ENCODE peak calls at places on chromosomes 5 and 9, in five cellular contexts. One of them, this sample, is unnamed. For H3K4me1, the result is how much of the 10 kb centered on the place peaks cover.

GRCh38 chr5:152817311-152817710 is 412.2 kb upstream of the NMUR2 start:
- DNase-seq in heart left ventricle: no peak
- DNase-seq in effector memory CD4-positive, alpha-beta T cell: no peak
- DNase-seq in neuronal stem cell: no peak
- DNase-seq in spleen: no peak
- DNase-seq in this sample: no peak

GRCh38 chr5:39755986-39756385 is 331.2 kb upstream of the DAB2 start:
- DNase-seq in spleen: no peak
- DNase-seq in neuronal stem cell: no peak
- DNase-seq in heart left ventricle: peak
- DNase-seq in effector memory CD4-positive, alpha-beta T cell: no peak
- DNase-seq in this sample: no peak

GRCh38 chr9:127039492-127039891 is 82.9 kb downstream of the ANGPTL2 start:
- DNase-seq in spleen: no peak
- DNase-seq in heart left ventricle: no peak
- DNase-seq in effector memory CD4-positive, alpha-beta T cell: no peak
- DNase-seq in neuronal stem cell: no peak
- DNase-seq in this sample: no peak

GRCh38 chr9:124522121-124523098 is 15.2 kb upstream of the NR5A1 start:
- DNase-seq in neuronal stem cell: no peak
- DNase-seq in effector memory CD4-positive, alpha-beta T cell: no peak
- DNase-seq in spleen: no peak
- DNase-seq in heart left ventricle: no peak
- DNase-seq in this sample: no peak

GRCh38 chr9:115640887-115641286 is 512.7 kb upstream of the PAPPA start:
- DNase-seq in spleen: no peak
- DNase-seq in heart left ventricle: no peak
- DNase-seq in effector memory CD4-positive, alpha-beta T cell: no peak
- DNase-seq in neuronal stem cell: no peak
- DNase-seq in this sample: no peak

GRCh38 chr9:78115073-78115472 is 83.5 kb upstream of the GNAQ start:
- DNase-seq in spleen: no peak
- DNase-seq in heart left ventricle: no peak
- DNase-seq in neuronal stem cell: no peak
- DNase-seq in effector memory CD4-positive, alpha-beta T cell: no peak
- DNase-seq in this sample: peak

GRCh38 chr9:93649610-93650261 is 73.4 kb downstream of the PHF2 start:
- DNase-seq in effector memory CD4-positive, alpha-beta T cell: no peak
- DNase-seq in heart left ventricle: no peak
- DNase-seq in spleen: no peak
- DNase-seq in neuronal stem cell: no peak
- DNase-seq in this sample: no peak

GRCh38 chr5:82794876-82795275 is 282.3 kb downstream of the TMEM167A start:
- DNase-seq in spleen: no peak
- DNase-seq in effector memory CD4-positive, alpha-beta T cell: no peak
- DNase-seq in heart left ventricle: no peak
- DNase-seq in neuronal stem cell: no peak
- DNase-seq in this sample: no peak

GRCh38 chr5:124528838-124529237 is 217.6 kb downstream of the ZNF608 start:
- DNase-seq in spleen: no peak
- DNase-seq in heart left ventricle: no peak
- DNase-seq in effector memory CD4-positive, alpha-beta T cell: no peak
- DNase-seq in neuronal stem cell: no peak
- DNase-seq in this sample: no peak

GRCh38 chr9:86732514-86732913 is 214.8 kb downstream of the GAS1 start:
- DNase-seq in heart left ventricle: no peak
- DNase-seq in spleen: no peak
- DNase-seq in effector memory CD4-positive, alpha-beta T cell: no peak
- DNase-seq in neuronal stem cell: no peak
- DNase-seq in this sample: no peak

GRCh38 chr5:33840927-33841547 is 50.8 kb downstream of the ADAMTS12 start:
- DNase-seq in spleen: no peak
- DNase-seq in neuronal stem cell: no peak
- DNase-seq in heart left ventricle: no peak
- DNase-seq in effector memory CD4-positive, alpha-beta T cell: no peak
- DNase-seq in this sample: peak

GRCh38 chr5:149317281-149318048 is 27.8 kb upstream of the GRPEL2 start:
- DNase-seq in spleen: no peak
- DNase-seq in effector memory CD4-positive, alpha-beta T cell: no peak
- DNase-seq in heart left ventricle: no peak
- DNase-seq in neuronal stem cell: peak
- DNase-seq in this sample: no peak

GRCh38 chr5:68330564-68330963 is 115.0 kb downstream of the PIK3R1 start:
- DNase-seq in neuronal stem cell: no peak
- DNase-seq in spleen: no peak
- DNase-seq in heart left ventricle: no peak
- DNase-seq in effector memory CD4-positive, alpha-beta T cell: no peak
- DNase-seq in this sample: no peak

GRCh38 chr9:111902396-111903147 is 6.0 kb downstream of the UGCG start:
- DNase-seq in heart left ventricle: no peak
- DNase-seq in effector memory CD4-positive, alpha-beta T cell: no peak
- DNase-seq in neuronal stem cell: no peak
- DNase-seq in spleen: no peak
- DNase-seq in this sample: no peak

GRCh38 chr9:134344821-134345310 is 18.6 kb downstream of the RXRA start:
- DNase-seq in effector memory CD4-positive, alpha-beta T cell: no peak
- DNase-seq in heart left ventricle: no peak
- DNase-seq in spleen: no peak
- DNase-seq in neuronal stem cell: no peak
- DNase-seq in this sample: no peak

GRCh38 chr9:134344068-134344820 is 18.0 kb downstream of the RXRA start:
- DNase-seq in effector memory CD4-positive, alpha-beta T cell: no peak
- DNase-seq in heart left ventricle: peak
- DNase-seq in neuronal stem cell: no peak
- DNase-seq in spleen: peak
- DNase-seq in this sample: no peak

GRCh38 chr9:134341929-134342745 is 15.9 kb downstream of the RXRA start:
- DNase-seq in neuronal stem cell: no peak
- DNase-seq in spleen: no peak
- DNase-seq in heart left ventricle: no peak
- DNase-seq in effector memory CD4-positive, alpha-beta T cell: no peak
- DNase-seq in this sample: no peak

GRCh38 chr9:134342746-134343115 is 16.5 kb downstream of the RXRA start:
- DNase-seq in spleen: no peak
- DNase-seq in neuronal stem cell: no peak
- DNase-seq in effector memory CD4-positive, alpha-beta T cell: no peak
- DNase-seq in heart left ventricle: no peak
- DNase-seq in this sample: no peak

DNA sequence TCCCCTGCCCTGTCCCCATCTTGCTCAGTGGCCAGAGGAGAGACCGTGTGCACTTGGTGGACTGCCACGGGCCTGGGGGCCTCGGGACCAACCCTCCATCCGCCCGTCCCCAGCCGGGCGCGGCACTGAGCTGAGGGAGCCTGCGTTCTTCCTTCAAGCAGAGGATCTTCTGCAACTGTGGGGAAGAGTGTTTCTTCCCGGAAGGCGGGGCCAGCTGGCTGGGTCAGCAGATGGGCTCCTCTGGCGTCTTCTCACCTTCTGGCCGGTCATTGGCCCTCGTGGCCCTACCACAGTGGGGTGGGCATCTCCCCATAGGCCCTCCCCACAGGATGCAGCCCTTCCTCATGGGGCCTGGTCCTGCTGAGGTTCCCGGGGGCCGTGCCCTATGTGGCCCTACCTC is 17.4 kb downstream of the RXRA start:
- DNase-seq in heart left ventricle: peak
- DNase-seq in neuronal stem cell: no peak
- DNase-seq in spleen: no peak
- DNase-seq in effector memory CD4-positive, alpha-beta T cell: no peak
- DNase-seq in this sample: no peak
- H3K27ac ChIP-seq in heart left ventricle: peak
- H3K27ac ChIP-seq in neuronal stem cell: no peak
- H3K27ac ChIP-seq in spleen: peak
- H3K27ac ChIP-seq in effector memory CD4-positive, alpha-beta T cell: no peak
- H3K27ac ChIP-seq in this sample: no peak

GRCh38 chr5:14429102-14429501 is 152.5 kb upstream of the OTULINL start:
- DNase-seq in heart left ventricle: no peak
- DNase-seq in neuronal stem cell: no peak
- DNase-seq in spleen: no peak
- DNase-seq in effector memory CD4-positive, alpha-beta T cell: no peak
- DNase-seq in this sample: no peak

GRCh38 chr5:14426521-14426920 is 155.1 kb upstream of the OTULINL start:
- DNase-seq in spleen: no peak
- DNase-seq in neuronal stem cell: no peak
- DNase-seq in effector memory CD4-positive, alpha-beta T cell: no peak
- DNase-seq in heart left ventricle: no peak
- DNase-seq in this sample: no peak

GRCh38 chr5:14429614-14430013 is 152.0 kb upstream of the OTULINL start:
- DNase-seq in spleen: no peak
- DNase-seq in neuronal stem cell: no peak
- DNase-seq in heart left ventricle: no peak
- DNase-seq in effector memory CD4-positive, alpha-beta T cell: no peak
- DNase-seq in this sample: no peak

GRCh38 chr5:14425581-14425980 is 156.0 kb upstream of the OTULINL start:
- DNase-seq in spleen: no peak
- DNase-seq in effector memory CD4-positive, alpha-beta T cell: no peak
- DNase-seq in heart left ventricle: no peak
- DNase-seq in neuronal stem cell: no peak
- DNase-seq in this sample: no peak

GRCh38 chr5:14428302-14429081 is 153.1 kb upstream of the OTULINL start:
- DNase-seq in effector memory CD4-positive, alpha-beta T cell: no peak
- DNase-seq in spleen: no peak
- DNase-seq in heart left ventricle: no peak
- DNase-seq in neuronal stem cell: no peak
- DNase-seq in this sample: no peak
- H3K4me3 ChIP-seq in effector memory CD4-positive, alpha-beta T cell: no peak
- H3K4me3 ChIP-seq in spleen: no peak
- H3K4me3 ChIP-seq in heart left ventricle: no peak
- H3K4me3 ChIP-seq in neuronal stem cell: no peak
- H3K4me3 ChIP-seq in this sample: no peak

GRCh38 chr9:97990259-97990658 is 7.1 kb downstream of the ANP32B start:
- DNase-seq in effector memory CD4-positive, alpha-beta T cell: no peak
- DNase-seq in heart left ventricle: no peak
- DNase-seq in neuronal stem cell: no peak
- DNase-seq in spleen: no peak
- DNase-seq in this sample: no peak
- H3K4me1 ChIP-seq in effector memory CD4-positive, alpha-beta T cell: under half
- H3K4me1 ChIP-seq in heart left ventricle: under half
- H3K4me1 ChIP-seq in neuronal stem cell: under half
- H3K4me1 ChIP-seq in spleen: half or more
- H3K4me1 ChIP-seq in this sample: half or more

DNA sequence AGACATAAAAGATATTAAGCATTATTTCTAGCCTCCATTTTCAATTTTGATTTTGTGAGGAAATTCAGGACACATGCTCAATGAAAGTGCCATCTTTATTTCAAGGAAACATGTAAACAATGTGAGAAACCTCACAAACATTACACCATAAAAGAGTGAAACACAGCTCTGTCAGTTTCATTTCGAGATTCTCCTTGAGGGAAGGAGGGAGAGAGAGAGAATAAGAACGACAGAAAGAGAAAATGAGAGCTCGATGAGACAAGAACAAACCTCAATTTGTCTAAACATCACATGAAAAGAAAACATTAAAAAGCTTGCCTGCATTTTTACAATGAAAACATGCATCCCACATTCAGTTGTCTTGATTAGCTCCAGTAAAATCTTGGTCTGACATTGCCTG is 553.5 kb upstream of the MEF2C start:
- DNase-seq in effector memory CD4-positive, alpha-beta T cell: no peak
- DNase-seq in neuronal stem cell: no peak
- DNase-seq in spleen: no peak
- DNase-seq in heart left ventricle: no peak
- DNase-seq in this sample: no peak
- H3K27ac ChIP-seq in effector memory CD4-positive, alpha-beta T cell: no peak
- H3K27ac ChIP-seq in neuronal stem cell: no peak
- H3K27ac ChIP-seq in spleen: peak
- H3K27ac ChIP-seq in heart left ventricle: no peak
- H3K27ac ChIP-seq in this sample: no peak

GRCh38 chr9:84361645-84362044 is 21.1 kb upstream of the SLC28A3 start:
- DNase-seq in heart left ventricle: no peak
- DNase-seq in spleen: no peak
- DNase-seq in effector memory CD4-positive, alpha-beta T cell: no peak
- DNase-seq in neuronal stem cell: no peak
- DNase-seq in this sample: no peak
- H3K4me3 ChIP-seq in heart left ventricle: no peak
- H3K4me3 ChIP-seq in spleen: no peak
- H3K4me3 ChIP-seq in effector memory CD4-positive, alpha-beta T cell: no peak
- H3K4me3 ChIP-seq in neuronal stem cell: no peak
- H3K4me3 ChIP-seq in this sample: no peak